ENCODE peak calls at places on chromosomes 2 and 18, in ten cellular contexts. One of them, this sample, is unnamed.

GRCh38 chr2:151632993-151633592 is 101.2 kb downstream of the NEB start:
- DNase-seq in thoracic aorta: no peak
- DNase-seq in type B pancreatic cell: no peak
- DNase-seq in left ventricle myocardium inferior: no peak
- DNase-seq in AG10803: peak; percentile 28
- DNase-seq in A549: peak; percentile 19
- DNase-seq in fibroblast of lung: no peak
- DNase-seq in HepG2: peak; percentile 31
- DNase-seq in H9: no peak
- DNase-seq in endothelial cell: no peak
- DNase-seq in this sample: no peak

GRCh38 chr2:115183144-115183543 is 740.7 kb downstream of the DPP10 start:
- DNase-seq in thoracic aorta: no peak
- DNase-seq in type B pancreatic cell: no peak
- DNase-seq in left ventricle myocardium inferior: no peak
- DNase-seq in AG10803: no peak
- DNase-seq in A549: no peak
- DNase-seq in fibroblast of lung: no peak
- DNase-seq in HepG2: no peak
- DNase-seq in H9: peak; percentile 51
- DNase-seq in endothelial cell: no peak
- DNase-seq in this sample: no peak

GRCh38 chr2:26429779-26430654 is 28.3 kb downstream of the DRC1 start:
- DNase-seq in thoracic aorta: no peak
- DNase-seq in type B pancreatic cell: no peak
- DNase-seq in left ventricle myocardium inferior: peak; percentile 50
- DNase-seq in AG10803: peak; percentile 4
- DNase-seq in A549: no peak
- DNase-seq in fibroblast of lung: peak; percentile 16
- DNase-seq in HepG2: no peak
- DNase-seq in H9: no peak
- DNase-seq in endothelial cell: no peak
- DNase-seq in this sample: no peak

GRCh38 chr2:175690113-175690716 is 311.9 kb downstream of the LNPK start:
- DNase-seq in thoracic aorta: no peak
- DNase-seq in type B pancreatic cell: no peak
- DNase-seq in left ventricle myocardium inferior: no peak
- DNase-seq in AG10803: peak; percentile 76
- DNase-seq in A549: peak; percentile 67
- DNase-seq in fibroblast of lung: peak; percentile 54
- DNase-seq in HepG2: peak; percentile 72
- DNase-seq in H9: no peak
- DNase-seq in endothelial cell: peak; percentile 57
- DNase-seq in this sample: no peak

GRCh38 chr2:42835577-42836371 is 43.4 kb upstream of the HAAO start:
- DNase-seq in thoracic aorta: peak; percentile 37
- DNase-seq in type B pancreatic cell: peak; percentile 31
- DNase-seq in left ventricle myocardium inferior: no peak
- DNase-seq in AG10803: peak; percentile 100
- DNase-seq in A549: peak; percentile 91
- DNase-seq in fibroblast of lung: peak; percentile 100
- DNase-seq in HepG2: peak; percentile 61
- DNase-seq in H9: no peak
- DNase-seq in endothelial cell: no peak
- DNase-seq in this sample: peak; percentile 85

GRCh38 chr18:75462178-75462832 is 34.8 kb upstream of the SMIM21 start:
- DNase-seq in thoracic aorta: no peak
- DNase-seq in type B pancreatic cell: no peak
- DNase-seq in left ventricle myocardium inferior: peak; percentile 28
- DNase-seq in AG10803: no peak
- DNase-seq in A549: no peak
- DNase-seq in fibroblast of lung: no peak
- DNase-seq in HepG2: no peak
- DNase-seq in H9: no peak
- DNase-seq in endothelial cell: no peak
- DNase-seq in this sample: no peak

GRCh38 chr2:218877891-218878290 is 2.8 kb upstream of the WNT10A start:
- DNase-seq in thoracic aorta: no peak
- DNase-seq in type B pancreatic cell: no peak
- DNase-seq in left ventricle myocardium inferior: peak; percentile 7
- DNase-seq in AG10803: no peak
- DNase-seq in A549: no peak
- DNase-seq in fibroblast of lung: no peak
- DNase-seq in HepG2: no peak
- DNase-seq in H9: no peak
- DNase-seq in endothelial cell: no peak
- DNase-seq in this sample: no peak

GRCh38 chr18:52313213-52313612 is 26.8 kb upstream of the DCC start:
- DNase-seq in thoracic aorta: no peak
- DNase-seq in type B pancreatic cell: no peak
- DNase-seq in left ventricle myocardium inferior: no peak
- DNase-seq in AG10803: no peak
- DNase-seq in A549: no peak
- DNase-seq in fibroblast of lung: peak; percentile 65
- DNase-seq in HepG2: no peak
- DNase-seq in H9: no peak
- DNase-seq in endothelial cell: no peak
- DNase-seq in this sample: no peak

GRCh38 chr2:48560546-48561209 is 30.7 kb downstream of the STON1 start:
- DNase-seq in thoracic aorta: no peak
- DNase-seq in type B pancreatic cell: no peak
- DNase-seq in left ventricle myocardium inferior: no peak
- DNase-seq in AG10803: no peak
- DNase-seq in A549: no peak
- DNase-seq in fibroblast of lung: no peak
- DNase-seq in HepG2: no peak
- DNase-seq in H9: peak; percentile 39
- DNase-seq in endothelial cell: no peak
- DNase-seq in this sample: no peak

GRCh38 chr2:104861295-104862060 is 7.6 kb downstream of the POU3F3 start:
- DNase-seq in thoracic aorta: no peak
- DNase-seq in type B pancreatic cell: no peak
- DNase-seq in left ventricle myocardium inferior: no peak
- DNase-seq in AG10803: no peak
- DNase-seq in A549: no peak
- DNase-seq in fibroblast of lung: no peak
- DNase-seq in HepG2: no peak
- DNase-seq in H9: peak; percentile 66
- DNase-seq in endothelial cell: no peak
- DNase-seq in this sample: no peak

GRCh38 chr18:44588466-44588865 is 92.2 kb upstream of the SETBP1 start:
- DNase-seq in thoracic aorta: no peak
- DNase-seq in type B pancreatic cell: no peak
- DNase-seq in left ventricle myocardium inferior: no peak
- DNase-seq in AG10803: no peak
- DNase-seq in A549: no peak
- DNase-seq in fibroblast of lung: peak; percentile 25
- DNase-seq in HepG2: no peak
- DNase-seq in H9: no peak
- DNase-seq in endothelial cell: no peak
- DNase-seq in this sample: no peak

GRCh38 chr2:203484266-203485112 is 50.6 kb downstream of the RAPH1 start:
- DNase-seq in thoracic aorta: no peak
- DNase-seq in type B pancreatic cell: no peak
- DNase-seq in left ventricle myocardium inferior: no peak
- DNase-seq in AG10803: peak; percentile 45
- DNase-seq in A549: peak; percentile 61
- DNase-seq in fibroblast of lung: peak; percentile 18
- DNase-seq in HepG2: peak; percentile 46
- DNase-seq in H9: peak; percentile 33
- DNase-seq in endothelial cell: no peak
- DNase-seq in this sample: peak; percentile 30

GRCh38 chr2:9403924-9404323 is 19.4 kb downstream of the ITGB1BP1 start:
- DNase-seq in thoracic aorta: no peak
- DNase-seq in type B pancreatic cell: no peak
- DNase-seq in left ventricle myocardium inferior: no peak
- DNase-seq in AG10803: no peak
- DNase-seq in A549: no peak
- DNase-seq in fibroblast of lung: peak; percentile 66
- DNase-seq in HepG2: no peak
- DNase-seq in H9: no peak
- DNase-seq in endothelial cell: no peak
- DNase-seq in this sample: no peak

GRCh38 chr18:13909141-13909540 is 6.2 kb downstream of the MC2R start:
- DNase-seq in thoracic aorta: no peak
- DNase-seq in type B pancreatic cell: no peak
- DNase-seq in left ventricle myocardium inferior: no peak
- DNase-seq in AG10803: no peak
- DNase-seq in A549: no peak
- DNase-seq in fibroblast of lung: no peak
- DNase-seq in HepG2: no peak
- DNase-seq in H9: no peak
- DNase-seq in endothelial cell: no peak
- DNase-seq in this sample: no peak

GRCh38 chr2:26521054-26521912 is 43.4 kb upstream of the OTOF start:
- DNase-seq in thoracic aorta: no peak
- DNase-seq in type B pancreatic cell: no peak
- DNase-seq in left ventricle myocardium inferior: no peak
- DNase-seq in AG10803: peak; percentile 5
- DNase-seq in A549: peak; percentile 69
- DNase-seq in fibroblast of lung: peak; percentile 5
- DNase-seq in HepG2: peak; percentile 18
- DNase-seq in H9: peak; percentile 76
- DNase-seq in endothelial cell: peak; percentile 50
- DNase-seq in this sample: no peak

GRCh38 chr2:69582582-69583176 is 60.9 kb downstream of the AAK1 start:
- DNase-seq in thoracic aorta: no peak
- DNase-seq in type B pancreatic cell: no peak
- DNase-seq in left ventricle myocardium inferior: no peak
- DNase-seq in AG10803: no peak
- DNase-seq in A549: no peak
- DNase-seq in fibroblast of lung: peak; percentile 51
- DNase-seq in HepG2: peak; percentile 42
- DNase-seq in H9: no peak
- DNase-seq in endothelial cell: no peak
- DNase-seq in this sample: no peak

GRCh38 chr2:10447300-10448207 is 573 bp downstream of the ODC1 start:
- DNase-seq in thoracic aorta: no peak
- DNase-seq in type B pancreatic cell: no peak
- DNase-seq in left ventricle myocardium inferior: no peak
- DNase-seq in AG10803: peak; percentile 33
- DNase-seq in A549: peak; percentile 70
- DNase-seq in fibroblast of lung: peak; percentile 51
- DNase-seq in HepG2: peak; percentile 38
- DNase-seq in H9: peak; percentile 65
- DNase-seq in endothelial cell: peak; percentile 28
- DNase-seq in this sample: peak; percentile 47

DNA sequence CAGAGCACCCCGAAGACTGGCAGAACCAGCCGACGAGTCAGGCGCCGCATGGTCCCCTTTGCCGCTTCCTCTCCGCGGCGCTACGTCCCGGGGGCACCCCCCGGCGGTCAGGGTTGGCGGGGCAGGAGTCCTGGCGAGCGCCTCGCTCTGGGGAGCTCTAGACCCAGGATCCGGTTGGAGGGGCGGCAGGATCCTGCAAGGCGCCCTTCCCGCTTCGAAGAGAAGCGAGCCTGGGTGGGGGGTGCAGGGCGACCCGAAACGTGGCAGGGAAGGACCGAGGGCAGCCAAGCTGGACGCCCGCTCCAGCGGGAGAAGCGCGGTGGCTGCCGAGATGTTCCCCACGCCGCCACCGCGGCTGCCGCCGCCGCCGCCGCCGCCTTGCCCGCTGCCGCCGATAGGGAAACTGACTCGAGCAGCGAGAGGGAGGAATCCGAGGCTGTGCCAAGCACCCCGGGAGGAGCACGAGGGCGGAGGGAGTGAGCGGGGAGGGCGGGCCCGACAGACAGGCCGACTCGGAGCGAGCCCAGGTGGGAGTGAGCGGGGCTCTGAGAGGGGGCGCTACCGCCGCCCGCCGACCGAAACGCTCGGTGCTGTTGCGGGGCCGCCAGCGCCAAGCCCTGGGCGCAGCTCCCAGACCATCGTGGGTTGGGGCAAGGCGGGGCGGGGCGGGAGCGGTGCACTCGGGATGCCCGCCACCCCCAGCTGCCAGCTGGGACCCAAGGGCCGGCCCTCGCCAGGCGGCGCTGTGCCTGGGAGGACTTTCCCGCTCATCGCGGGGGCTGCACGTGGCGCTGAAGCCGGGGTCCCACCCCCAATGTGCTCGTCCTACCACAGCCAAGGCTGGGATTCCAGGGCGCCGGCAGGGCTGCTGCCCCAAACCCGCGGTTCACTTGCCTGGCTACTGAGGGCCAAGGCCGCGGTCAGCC is at the start of gene GALNT14:
- DNase-seq in thoracic aorta: no peak
- DNase-seq in type B pancreatic cell: peak; percentile 74
- DNase-seq in left ventricle myocardium inferior: peak; percentile 44
- DNase-seq in AG10803: peak; percentile 20
- DNase-seq in A549: peak; percentile 85
- DNase-seq in fibroblast of lung: peak; percentile 27
- DNase-seq in HepG2: no peak
- DNase-seq in H9: peak; percentile 73
- DNase-seq in endothelial cell: peak; percentile 84
- DNase-seq in this sample: peak; percentile 68
- TF ChIP-seq CTCF in thoracic aorta: peak; percentile 53
- TF ChIP-seq CTCF in type B pancreatic cell: peak; percentile 62
- TF ChIP-seq CTCF in left ventricle myocardium inferior: peak; percentile 59
- TF ChIP-seq CTCF in AG10803: peak; percentile 39
- TF ChIP-seq CTCF in A549: peak; percentile 88
- TF ChIP-seq CTCF in fibroblast of lung: peak; percentile 25
- TF ChIP-seq CTCF in HepG2: no peak
- TF ChIP-seq CTCF in H9: peak; percentile 62
- TF ChIP-seq CTCF in endothelial cell: peak; percentile 20
- TF ChIP-seq CTCF in this sample: peak; percentile 43

GRCh38 chr18:49846263-49846662 is 32.9 kb upstream of the ACAA2 start:
- DNase-seq in thoracic aorta: no peak
- DNase-seq in type B pancreatic cell: no peak
- DNase-seq in left ventricle myocardium inferior: no peak
- DNase-seq in AG10803: peak; percentile 69
- DNase-seq in A549: no peak
- DNase-seq in fibroblast of lung: peak; percentile 52
- DNase-seq in HepG2: no peak
- DNase-seq in H9: no peak
- DNase-seq in endothelial cell: no peak
- DNase-seq in this sample: no peak
- TF ChIP-seq CTCF in thoracic aorta: no peak
- TF ChIP-seq CTCF in type B pancreatic cell: no peak
- TF ChIP-seq CTCF in left ventricle myocardium inferior: no peak
- TF ChIP-seq CTCF in AG10803: no peak
- TF ChIP-seq CTCF in A549: no peak
- TF ChIP-seq CTCF in fibroblast of lung: no peak
- TF ChIP-seq CTCF in HepG2: no peak
- TF ChIP-seq CTCF in H9: no peak
- TF ChIP-seq CTCF in endothelial cell: no peak
- TF ChIP-seq CTCF in this sample: no peak

GRCh38 chr2:170155022-170155722 is 22.8 kb upstream of the MYO3B start:
- DNase-seq in thoracic aorta: no peak
- DNase-seq in type B pancreatic cell: no peak
- DNase-seq in left ventricle myocardium inferior: no peak
- DNase-seq in AG10803: peak; percentile 40
- DNase-seq in A549: peak; percentile 42
- DNase-seq in fibroblast of lung: peak; percentile 51
- DNase-seq in HepG2: no peak
- DNase-seq in H9: peak; percentile 54
- DNase-seq in endothelial cell: peak; percentile 12
- DNase-seq in this sample: no peak
- TF ChIP-seq CTCF in thoracic aorta: no peak
- TF ChIP-seq CTCF in type B pancreatic cell: no peak
- TF ChIP-seq CTCF in left ventricle myocardium inferior: no peak
- TF ChIP-seq CTCF in AG10803: no peak
- TF ChIP-seq CTCF in A549: no peak
- TF ChIP-seq CTCF in fibroblast of lung: no peak
- TF ChIP-seq CTCF in HepG2: no peak
- TF ChIP-seq CTCF in H9: no peak
- TF ChIP-seq CTCF in endothelial cell: no peak
- TF ChIP-seq CTCF in this sample: no peak

GRCh38 chr2:45610281-45611019 is 617 bp downstream of the SRBD1 start:
- DNase-seq in thoracic aorta: peak; percentile 8
- DNase-seq in type B pancreatic cell: no peak
- DNase-seq in left ventricle myocardium inferior: peak; percentile 37
- DNase-seq in AG10803: peak; percentile 56
- DNase-seq in A549: peak; percentile 82
- DNase-seq in fibroblast of lung: peak; percentile 62
- DNase-seq in HepG2: peak; percentile 80
- DNase-seq in H9: peak; percentile 69
- DNase-seq in endothelial cell: peak; percentile 38
- DNase-seq in this sample: peak; percentile 62
- TF ChIP-seq CTCF in thoracic aorta: no peak
- TF ChIP-seq CTCF in type B pancreatic cell: peak; percentile 36
- TF ChIP-seq CTCF in left ventricle myocardium inferior: peak; percentile 24
- TF ChIP-seq CTCF in AG10803: peak; percentile 48
- TF ChIP-seq CTCF in A549: peak; percentile 56
- TF ChIP-seq CTCF in fibroblast of lung: peak; percentile 54
- TF ChIP-seq CTCF in HepG2: peak; percentile 73
- TF ChIP-seq CTCF in H9: no peak
- TF ChIP-seq CTCF in endothelial cell: no peak
- TF ChIP-seq CTCF in this sample: peak; percentile 26

This sample was measured in tibial artery.